ENCODE peak calls at places on chromosomes 7 and 10, in five cellular contexts. E is hepatocyte, U is HCT116, G is GM23338, P is fibroblast of lung. M is an unnamed sample.

GRCh38 chr10:31697271-31698168 is 231.1 kb downstream of the ARHGAP12 start:
- DNase-seq in U (no peak), E (peak; percentile 48), G (no peak), P (peak; percentile 89), M (no peak)

GRCh38 chr7:66522518-66522917 is 106.2 kb upstream of the KCTD7 start:
- DNase-seq in U (no peak), P (no peak), G (peak; percentile 45), E (no peak), M (no peak)

GRCh38 chr7:131364767-131365344 is 37.2 kb downstream of the MKLN1 start:
- DNase-seq in G (no peak), E (no peak), P (no peak), U (no peak), M (no peak)

GRCh38 chr7:22173884-22174573 is 182.9 kb downstream of the RAPGEF5 start:
- DNase-seq in U (no peak), P (no peak), E (no peak), G (no peak), M (no peak)

GRCh38 chr10:11335167-11335652 is 276.2 kb downstream of the USP6NL start:
- DNase-seq in P (no peak), U (no peak), E (peak; percentile 67), G (no peak), M (no peak)

GRCh38 chr7:79320741-79321473 is 132.6 kb downstream of the MAGI2 start:
- DNase-seq in E (no peak), P (no peak), U (no peak), G (no peak), M (no peak)

GRCh38 chr7:22113041-22113440 is 167.3 kb upstream of the CDCA7L start:
- DNase-seq in U (no peak), G (no peak), P (no peak), E (no peak), M (no peak)

GRCh38 chr7:36280840-36281812 is 108.5 kb upstream of the ANLN start:
- DNase-seq in E (peak; percentile 86), P (peak; percentile 85), G (peak; percentile 69), U (peak; percentile 34), M (no peak)

GRCh38 chr7:50564630-50565558 is at the start of gene DDC:
- DNase-seq in G (no peak), U (no peak), E (peak; percentile 55), P (no peak), M (no peak)

GRCh38 chr10:122113161-122113944 is 124.4 kb downstream of the TACC2 start:
- DNase-seq in G (peak; percentile 81), P (peak; percentile 74), U (peak; percentile 49), E (peak; percentile 85), M (no peak)

GRCh38 chr7:25759748-25760147 is 392.2 kb upstream of the NFE2L3 start:
- DNase-seq in P (no peak), G (peak; percentile 57), E (no peak), U (no peak), M (no peak)

GRCh38 chr10:52322323-52322722 is 8.2 kb downstream of the DKK1 start:
- DNase-seq in G (no peak), P (no peak), U (no peak), E (no peak), M (no peak)

GRCh38 chr7:22647451-22648257 is 79.3 kb upstream of the IL6 start:
- DNase-seq in P (peak; percentile 61), G (no peak), E (no peak), U (no peak), M (no peak)

GRCh38 chr10:126928252-126928651 is 23.0 kb downstream of the DOCK1 start:
- DNase-seq in E (no peak), G (no peak), U (no peak), P (no peak), M (no peak)

GRCh38 chr7:100400041-100400440 is 26.8 kb downstream of the PILRA start:
- DNase-seq in P (no peak), E (no peak), G (no peak), U (no peak), M (no peak)

GRCh38 chr7:47331179-47331565 is 250.7 kb downstream of the TNS3 start:
- DNase-seq in U (no peak), G (no peak), E (no peak), P (no peak), M (no peak)

DNA sequence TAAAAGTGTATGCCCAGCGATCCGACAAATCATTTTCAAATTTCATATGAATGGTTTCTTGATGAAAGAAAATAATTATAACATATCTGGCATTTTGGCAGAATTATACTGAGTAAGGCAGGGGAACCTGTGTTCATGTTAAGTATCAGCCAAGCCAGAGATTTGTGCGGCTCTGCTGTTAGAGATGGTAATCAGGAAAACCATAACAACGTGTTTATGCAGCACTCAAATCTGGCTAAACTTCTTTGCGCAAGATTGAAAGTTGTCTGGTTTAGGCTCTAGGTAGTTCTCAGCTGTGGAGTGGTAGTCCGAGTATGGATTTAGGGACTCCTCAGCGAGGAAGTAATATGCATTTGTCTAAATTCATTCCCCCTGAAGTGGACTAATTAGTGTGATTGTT is 8.9 kb upstream of the CTBP2 start:
- DNase-seq in P (no peak), G (no peak), E (no peak), U (no peak), M (no peak)
- TF ChIP-seq EZH2 in P (no peak), G (no peak), E (no peak), U (no peak), M (no peak)

DNA sequence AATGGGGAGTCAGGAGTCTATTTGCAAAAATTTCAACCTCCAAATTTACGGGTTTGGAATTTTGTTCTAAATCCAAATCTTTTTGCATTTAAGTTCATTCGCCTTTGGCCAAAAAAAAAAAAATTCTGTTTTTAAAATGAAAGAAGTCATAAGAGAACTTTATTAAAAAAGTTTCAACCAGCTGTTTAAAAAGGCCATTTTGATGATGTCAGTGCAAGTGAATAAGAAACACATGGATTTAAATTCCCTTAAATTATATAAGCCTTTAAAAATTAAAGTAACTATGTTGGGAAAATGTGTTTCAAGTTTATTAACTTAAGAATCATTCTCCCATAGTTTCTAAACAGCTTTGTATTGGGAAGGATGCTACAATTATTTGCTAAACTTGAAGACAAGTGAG is 127.6 kb downstream of the TMEM26 start:
- DNase-seq in G (no peak), E (no peak), U (no peak), P (no peak), M (no peak)
- TF ChIP-seq EZH2 in G (no peak), E (no peak), U (no peak), P (no peak), M (no peak)

GRCh38 chr7:104059103-104059502 is 69.6 kb upstream of the RELN start:
- DNase-seq in P (no peak), U (no peak), E (no peak), G (peak; percentile 14), M (no peak)
- TF ChIP-seq EZH2 in P (no peak), U (no peak), E (no peak), G (no peak), M (no peak)

GRCh38 chr7:37449621-37450020 is 957 bp upstream of the ELMO1 start:
- DNase-seq in G (peak; percentile 23), U (no peak), P (no peak), E (no peak), M (no peak)
- TF ChIP-seq EZH2 in G (no peak), U (no peak), P (no peak), E (no peak), M (peak; percentile 6)

DNA sequence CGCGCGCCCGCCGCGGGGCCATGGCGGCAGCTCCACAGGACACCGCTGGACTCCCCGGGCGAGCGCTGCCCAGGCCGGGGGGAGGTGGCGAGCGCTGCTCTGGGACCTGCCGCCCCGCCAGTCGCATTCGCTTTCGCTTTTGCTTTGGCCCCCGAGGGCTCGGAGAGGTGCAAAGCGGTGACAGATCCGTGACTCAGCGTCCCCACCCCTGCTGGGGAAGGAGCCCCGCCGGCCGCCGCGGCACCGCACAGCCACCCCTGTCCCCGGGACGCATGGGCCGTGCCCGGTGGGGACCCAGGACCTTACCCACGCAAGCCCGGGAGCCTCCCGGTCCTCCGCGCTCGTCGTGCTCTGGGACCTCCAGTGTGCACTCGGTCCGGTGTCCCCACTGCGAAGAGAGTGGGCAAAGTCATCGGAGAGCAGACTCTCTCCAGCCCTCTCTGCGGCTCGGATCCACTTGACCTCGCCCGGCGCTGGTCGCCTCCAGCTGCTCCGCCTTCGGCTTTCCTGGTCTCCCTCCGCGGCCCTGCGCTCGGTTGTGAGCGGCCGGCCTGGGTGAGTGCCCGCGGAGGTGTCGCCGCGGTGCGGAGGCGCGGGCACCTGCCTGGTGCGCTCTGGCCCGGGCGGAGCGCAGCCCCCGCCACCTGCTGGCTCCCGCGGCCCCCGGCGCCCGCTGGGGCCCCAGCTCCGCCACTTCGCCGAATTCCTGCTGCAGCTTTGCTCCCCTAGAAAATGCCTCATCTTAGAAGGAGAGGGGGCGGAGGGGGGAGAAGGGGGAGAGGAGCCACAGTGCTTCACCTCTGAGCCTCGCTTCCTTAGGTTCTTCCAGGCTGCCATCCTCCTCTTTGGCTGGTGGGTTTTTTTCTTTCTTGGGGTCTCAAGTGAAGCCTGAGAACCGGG is at the start of gene IL15RA:
- DNase-seq in U (peak; percentile 39), G (peak; percentile 78), P (peak; percentile 68), E (peak; percentile 75), M (no peak)
- TF ChIP-seq EZH2 in U (no peak), G (peak; percentile 37), P (no peak), E (peak; percentile 62), M (peak; percentile 65)

GRCh38 chr10:129956902-129957673 is 7.0 kb downstream of the EBF3 start:
- DNase-seq in P (no peak), U (no peak), E (no peak), G (peak; percentile 72), M (no peak)

GRCh38 chr10:129956285-129956649 is 7.8 kb downstream of the EBF3 start:
- DNase-seq in U (no peak), G (peak; percentile 27), P (no peak), E (no peak), M (no peak)

GRCh38 chr10:129959544-129960492 is 4.3 kb downstream of the EBF3 start:
- DNase-seq in E (no peak), G (no peak), P (no peak), U (no peak), M (no peak)

GRCh38 chr10:129958686-129959543 is 5.2 kb downstream of the EBF3 start:
- DNase-seq in U (no peak), E (no peak), G (peak; percentile 72), P (no peak), M (no peak)

DNA sequence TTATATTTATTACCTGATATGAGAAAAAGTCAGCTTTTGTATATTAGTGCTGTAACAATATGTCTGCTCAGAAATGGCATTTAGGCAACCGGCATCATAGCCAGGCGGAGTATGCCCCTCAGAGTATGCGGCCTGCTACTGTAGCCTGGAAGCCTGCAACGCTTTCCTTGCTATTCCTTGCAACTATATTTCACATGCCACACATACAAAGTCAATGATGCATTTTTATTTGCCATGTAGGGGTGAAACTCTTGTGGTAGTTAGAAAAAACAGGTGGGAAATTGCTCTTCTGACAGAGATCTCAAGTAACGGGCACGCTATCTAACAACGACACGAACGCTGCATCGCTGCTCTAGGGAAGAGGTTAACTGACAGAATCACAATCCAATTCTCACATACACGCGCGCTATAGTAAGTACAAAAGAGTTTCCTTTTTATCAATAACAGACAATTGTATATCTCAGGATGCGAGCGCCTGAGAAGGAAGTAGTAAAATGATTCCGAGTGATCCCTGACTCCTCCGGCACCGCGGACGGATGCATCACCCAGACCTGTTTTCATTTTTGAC is 5.9 kb downstream of the EBF3 start:
- DNase-seq in P (no peak), G (peak; percentile 38), U (no peak), E (no peak), M (no peak)
- TF ChIP-seq EZH2 in P (peak; percentile 61), G (peak; percentile 94), U (no peak), E (no peak), M (no peak)